ENCODE peak calls at places on chromosomes 1 and 21, in six cellular contexts. J is IMR-90, C is mesenchymal stem cell, E is H9, X is H1, B is trophoblast cell. Z is an unnamed sample.

GRCh38 chr1:189752461-189752860 is 725.2 kb downstream of the BRINP3 start:
- DNase-seq in X (no peak), C (no peak), J (peak), B (no peak), E (no peak), Z (no peak)

GRCh38 chr1:33433509-33434362 is 2.8 kb upstream of the PHC2 start:
- DNase-seq in J (peak), E (no peak), X (no peak), C (peak), B (peak), Z (no peak)

GRCh38 chr1:84847253-84848247 is 45.5 kb downstream of the LPAR3 start:
- DNase-seq in C (peak), X (no peak), E (no peak), J (peak), B (peak), Z (no peak)

GRCh38 chr1:40404670-40405462 is 31.3 kb downstream of the SMAP2 start:
- DNase-seq in J (peak), C (peak), E (no peak), X (no peak), B (peak), Z (peak)

GRCh38 chr1:83910461-83910860 is 88.5 kb downstream of the TTLL7 start:
- DNase-seq in J (peak), X (no peak), E (no peak), C (no peak), B (no peak), Z (no peak)

GRCh38 chr21:33492571-33492970 is 1.1 kb upstream of the DNAJC28 start:
- DNase-seq in J (peak), C (peak), X (no peak), E (no peak), B (no peak), Z (no peak)

GRCh38 chr1:202286622-202287097 is 55.1 kb downstream of the UBE2T start:
- DNase-seq in X (no peak), E (no peak), B (no peak), J (peak), C (peak), Z (no peak)

GRCh38 chr1:230760360-230760827 is 13.2 kb downstream of the CAPN9 start:
- DNase-seq in E (peak), B (no peak), X (no peak), C (no peak), J (no peak), Z (no peak)

GRCh38 chr1:220528049-220528678 is at the start of gene MARK1:
- DNase-seq in C (peak), B (peak), E (peak), J (no peak), X (peak), Z (peak)

GRCh38 chr1:22889213-22889827 is 83.3 kb downstream of the LACTBL1 start:
- DNase-seq in E (no peak), C (peak), B (no peak), J (peak), X (no peak), Z (no peak)

GRCh38 chr21:39705849-39706248 is 39.1 kb upstream of the IGSF5 start:
- DNase-seq in X (no peak), E (no peak), B (no peak), C (peak), J (peak), Z (no peak)

GRCh38 chr1:236000781-236001180 is 64.1 kb downstream of the NID1 start:
- DNase-seq in C (no peak), X (no peak), E (no peak), J (no peak), B (no peak), Z (no peak)

GRCh38 chr1:178634445-178634844 is 90.6 kb upstream of the RALGPS2 start:
- DNase-seq in E (no peak), B (peak), J (no peak), X (no peak), C (no peak), Z (no peak)

GRCh38 chr1:69794831-69795230 is 227.1 kb downstream of the LRRC7 start:
- DNase-seq in E (no peak), C (no peak), J (no peak), X (no peak), B (peak), Z (no peak)

GRCh38 chr1:87953109-87953508 is 624.4 kb downstream of the LMO4 start:
- DNase-seq in J (no peak), X (no peak), C (no peak), E (no peak), B (no peak), Z (no peak)

GRCh38 chr1:247331172-247331525 is 518 bp downstream of the ZNF496 start:
- DNase-seq in B (peak), X (peak), J (peak), C (peak), E (peak), Z (peak)

GRCh38 chr1:86773331-86774288 is 69.2 kb downstream of the SH3GLB1 start:
- DNase-seq in J (peak), X (no peak), B (no peak), C (no peak), E (no peak), Z (no peak)

GRCh38 chr1:234961468-234962339 is 166.9 kb downstream of the TOMM20 start:
- DNase-seq in E (no peak), B (no peak), C (peak), X (no peak), J (peak), Z (no peak)

GRCh38 chr1:206674745-206675175 is 9.9 kb upstream of the MAPKAPK2 start:
- DNase-seq in C (peak), X (no peak), J (peak), E (no peak), B (peak), Z (no peak)

GRCh38 chr1:233244183-233244582 is 51.3 kb downstream of the PCNX2 start:
- DNase-seq in E (no peak), C (no peak), X (no peak), J (peak), B (no peak), Z (no peak)

GRCh38 chr1:147760481-147761260 is at the start of gene GJA5:
- DNase-seq in E (no peak), B (peak), C (no peak), X (no peak), J (no peak), Z (no peak)

GRCh38 chr1:9128520-9129371 is at the start of gene GPR157:
- DNase-seq in B (peak), X (peak), J (peak), C (peak), E (peak), Z (peak)

GRCh38 chr21:45612096-45613019 is 31.2 kb upstream of the PCBP3 start:
- DNase-seq in C (peak), E (peak), J (peak), B (no peak), X (no peak), Z (no peak)

GRCh38 chr21:34620084-34620665 is 5.3 kb upstream of the RCAN1 start:
- DNase-seq in J (no peak), C (no peak), B (no peak), E (no peak), X (no peak), Z (no peak)

GRCh38 chr21:34626131-34626530 is 11.2 kb upstream of the RCAN1 start:
- DNase-seq in E (no peak), C (no peak), J (no peak), X (no peak), B (no peak), Z (no peak)

GRCh38 chr21:34621434-34622000 is 6.6 kb upstream of the RCAN1 start:
- DNase-seq in J (no peak), X (no peak), B (peak), C (no peak), E (no peak), Z (no peak)

GRCh38 chr21:34625194-34625593 is 10.3 kb upstream of the RCAN1 start:
- DNase-seq in B (no peak), E (no peak), C (no peak), J (no peak), X (no peak), Z (no peak)

DNA sequence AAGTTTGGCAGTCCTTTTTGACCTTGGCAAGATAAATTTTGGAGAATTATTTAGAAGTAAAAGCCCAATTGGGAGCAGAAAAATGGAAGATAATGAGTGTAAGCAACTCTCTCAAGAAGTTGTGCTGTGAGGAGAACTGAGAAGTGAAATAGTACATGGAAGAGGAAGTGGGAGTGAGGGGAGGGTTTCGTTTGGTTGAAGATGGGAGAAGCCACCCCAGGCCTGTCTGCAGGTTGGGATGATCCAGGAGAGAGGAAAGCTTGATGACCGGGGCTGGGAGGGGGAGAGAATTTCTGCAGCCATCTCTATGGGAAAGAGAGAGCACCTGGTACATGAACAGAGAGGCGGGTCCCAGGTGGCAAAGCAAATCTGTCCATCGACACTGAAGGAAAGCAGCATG is 8.6 kb upstream of the RCAN1 start:
- DNase-seq in B (no peak), C (no peak), J (no peak), E (no peak), X (no peak), Z (no peak)
- H3K14ac ChIP-seq in B (no peak), C (no peak), J (no peak), E (no peak), X (no peak), Z (no peak)

GRCh38 chr1:58515794-58516401 is 30.6 kb downstream of the OMA1 start:
- DNase-seq in J (peak), E (no peak), X (no peak), B (peak), C (peak), Z (peak)

GRCh38 chr1:58508629-58509028 is 37.9 kb downstream of the OMA1 start:
- DNase-seq in B (no peak), J (no peak), E (no peak), X (no peak), C (no peak), Z (no peak)

GRCh38 chr1:58513956-58514355 is 32.6 kb downstream of the OMA1 start:
- DNase-seq in J (no peak), B (no peak), C (no peak), E (no peak), X (no peak), Z (no peak)
- H3K14ac ChIP-seq in J (no peak), B (no peak), C (no peak), E (no peak), X (no peak), Z (no peak)

GRCh38 chr1:48139275-48139674 is 83.2 kb upstream of the SLC5A9 start:
- DNase-seq in E (no peak), J (no peak), B (no peak), C (no peak), X (no peak), Z (no peak)
- H3K14ac ChIP-seq in E (no peak), J (no peak), B (no peak), C (no peak), X (no peak), Z (no peak)

DNA sequence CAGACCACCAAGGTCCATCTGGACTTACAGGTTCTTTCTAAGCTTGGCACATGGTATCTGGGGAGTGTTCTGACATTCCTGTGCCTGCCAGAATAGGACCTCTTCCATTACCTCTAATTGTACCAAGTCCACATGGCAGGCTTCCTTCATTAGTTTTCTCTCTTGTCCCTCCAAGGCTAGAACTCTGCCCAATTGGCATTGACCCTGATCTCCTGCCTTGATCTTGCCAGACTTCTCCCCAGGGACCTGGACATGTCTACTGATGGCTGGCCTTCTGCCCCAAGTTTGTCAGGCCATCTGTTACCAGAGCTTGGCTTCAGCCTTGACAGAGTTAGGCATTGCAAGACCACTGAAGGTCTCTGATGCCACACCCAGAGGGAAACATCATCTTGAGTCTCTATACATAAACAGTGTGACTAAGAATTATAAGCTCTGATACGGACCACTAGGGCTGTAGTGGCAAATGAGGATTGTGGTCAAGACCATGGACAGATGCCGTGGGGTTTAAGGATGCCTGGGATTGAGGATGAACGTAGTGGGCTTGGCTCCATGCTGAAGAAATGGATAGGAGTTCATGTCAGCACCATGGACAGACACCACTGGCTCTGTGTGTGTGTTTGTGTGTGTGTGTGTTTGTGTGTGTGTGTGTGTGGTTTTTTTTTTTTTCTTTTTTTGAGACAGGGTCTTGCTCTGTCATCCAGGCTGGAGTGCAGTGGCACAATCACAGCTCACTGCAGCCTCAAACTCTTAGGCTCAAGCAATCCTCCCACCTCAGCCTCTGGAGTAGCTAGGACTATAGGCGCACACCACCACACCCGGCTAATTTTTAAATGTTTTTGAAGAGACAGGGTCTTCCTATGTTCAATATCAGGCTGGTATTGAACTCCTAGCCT is 19.5 kb upstream of the PSMB2 start:
- DNase-seq in J (peak), C (peak), B (no peak), E (peak), X (no peak), Z (peak)
- H3K14ac ChIP-seq in J (no peak), C (no peak), B (no peak), E (no peak), X (no peak), Z (no peak)

GRCh38 chr21:30634906-30635305 is at the start of gene KRTAP20-2:
- DNase-seq in X (no peak), E (no peak), B (no peak), J (no peak), C (no peak), Z (no peak)

GRCh38 chr21:30642564-30642963 is at the start of gene KRTAP20-3:
- DNase-seq in J (no peak), E (no peak), X (no peak), B (no peak), C (no peak), Z (no peak)

DNA sequence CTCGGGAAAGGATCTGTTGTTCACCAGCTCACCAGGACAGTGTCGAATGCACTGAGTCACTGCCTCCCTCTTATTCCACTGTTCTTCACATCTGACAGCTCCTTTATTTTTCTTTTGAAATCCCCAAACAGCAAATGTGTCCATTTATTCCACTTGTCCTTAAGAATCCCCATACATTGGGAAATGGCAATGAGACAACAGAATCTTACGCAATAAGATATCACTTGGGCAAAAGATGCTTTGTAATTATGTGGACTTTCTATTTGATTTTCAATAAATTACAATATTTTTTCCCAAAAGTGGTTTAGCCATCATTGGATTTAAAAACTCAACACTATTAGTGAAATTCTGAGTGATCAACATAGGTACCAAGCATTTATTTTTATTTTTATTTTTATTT is 3.7 kb downstream of the KRTAP20-2 start:
- DNase-seq in B (no peak), J (no peak), E (no peak), C (no peak), X (no peak), Z (no peak)
- H3K14ac ChIP-seq in B (no peak), J (no peak), E (no peak), C (no peak), X (no peak), Z (no peak)

GRCh38 chr1:115865704-115866380 is 24.9 kb upstream of the NHLH2 start:
- DNase-seq in B (no peak), X (no peak), C (no peak), E (no peak), J (no peak), Z (no peak)

GRCh38 chr1:115867216-115867615 is 26.3 kb upstream of the NHLH2 start:
- DNase-seq in J (no peak), C (peak), B (no peak), E (no peak), X (no peak), Z (no peak)

DNA sequence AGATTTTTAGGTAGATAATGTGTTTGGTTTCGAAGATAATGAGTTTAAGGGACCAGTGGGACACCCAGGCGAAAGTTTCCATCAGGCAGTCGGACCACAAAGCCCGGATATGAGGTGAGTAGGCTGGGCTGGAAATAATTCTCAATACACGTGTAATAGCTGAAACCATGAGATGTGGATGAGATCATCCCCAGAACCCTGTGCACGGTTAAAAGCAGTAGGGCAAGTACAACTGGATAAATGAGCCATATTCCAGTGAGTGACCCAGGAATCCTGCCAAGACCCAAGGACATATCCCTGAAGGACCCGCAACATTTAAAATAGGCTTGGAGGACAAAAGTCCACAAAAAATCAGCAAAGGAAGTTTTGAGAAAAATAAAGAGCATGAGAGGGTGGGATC is 21.5 kb upstream of the NHLH2 start:
- DNase-seq in B (no peak), E (no peak), C (no peak), X (no peak), J (no peak), Z (no peak)
- H3K14ac ChIP-seq in B (no peak), E (no peak), C (no peak), X (no peak), J (no peak), Z (no peak)

DNA sequence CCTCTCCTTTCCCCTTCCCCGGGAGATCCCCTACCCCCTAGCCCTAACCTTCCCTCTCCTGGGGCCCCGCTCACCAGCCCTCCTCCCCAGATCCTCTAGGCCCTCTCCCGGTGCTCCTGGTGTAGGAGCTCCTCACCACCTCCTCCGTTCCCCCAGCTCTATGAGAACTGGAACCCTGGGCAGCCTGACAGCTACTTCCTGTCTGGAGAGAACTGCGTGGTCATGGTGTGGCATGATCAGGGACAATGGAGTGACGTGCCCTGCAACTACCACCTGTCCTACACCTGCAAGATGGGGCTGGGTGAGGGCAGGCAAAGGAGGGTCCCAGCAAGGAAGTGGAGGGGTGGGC is 16.0 kb downstream of the BCAN start:
- DNase-seq in C (no peak), J (no peak), X (no peak), B (no peak), E (no peak), Z (no peak)
- H3K14ac ChIP-seq in C (no peak), J (no peak), X (no peak), B (no peak), E (no peak), Z (no peak)

DNA sequence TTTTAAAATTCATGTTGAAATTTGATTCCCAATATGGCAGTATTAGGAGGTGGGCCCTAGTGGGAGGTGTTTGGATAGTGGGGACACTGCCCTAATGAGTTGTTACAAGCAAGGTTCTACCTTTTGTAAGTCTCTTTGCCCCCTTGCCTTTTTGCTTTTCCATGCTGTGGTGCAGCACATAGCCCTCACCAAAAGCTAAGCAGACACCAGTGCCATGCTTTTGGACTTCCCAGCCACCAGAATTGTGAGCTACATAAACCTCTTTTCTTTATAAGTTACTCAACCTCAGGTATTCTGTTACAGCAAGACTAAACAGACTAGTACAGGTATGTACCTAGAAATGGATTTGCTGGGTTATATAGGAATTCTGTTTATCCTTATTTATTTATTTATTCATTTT is 13.7 kb downstream of the ZMYM4 start:
- DNase-seq in B (no peak), X (no peak), J (no peak), C (no peak), E (no peak), Z (no peak)
- H3K14ac ChIP-seq in B (no peak), X (no peak), J (no peak), C (no peak), E (no peak), Z (no peak)